ENCODE peak calls at places on chromosomes 5 and 9, in five cellular contexts. N is spleen, G is GM10248, E is body of pancreas, B is lower leg skin. K is an unnamed sample.
A peak's percentile ranks its signal among the peaks of the same experiment; 100 is the strongest.

GRCh38 chr9:70083429-70083828 is 39.8 kb downstream of the MAMDC2 start:
- DNase-seq in N (no peak), G (no peak), E (no peak), B (no peak), K (no peak)

GRCh38 chr9:109579191-109579948 is 81.3 kb upstream of the PTPN3 start:
- DNase-seq in N (no peak), G (no peak), E (no peak), B (no peak), K (no peak)

GRCh38 chr5:124301850-124302249 is 444.6 kb downstream of the ZNF608 start:
- DNase-seq in N (no peak), G (no peak), E (no peak), B (no peak), K (no peak)

GRCh38 chr5:107808671-107809137 is 138.0 kb upstream of the EFNA5 start:
- DNase-seq in N (no peak), G (no peak), E (peak; percentile 43), B (no peak), K (no peak)

GRCh38 chr9:75893096-75893495 is 2.6 kb downstream of the PCSK5 start:
- DNase-seq in N (no peak), G (no peak), E (no peak), B (no peak), K (no peak)

GRCh38 chr9:116144038-116144437 is 9.6 kb upstream of the PAPPA start:
- DNase-seq in N (no peak), G (no peak), E (no peak), B (no peak), K (no peak)

GRCh38 chr9:23821400-23822181 is 4.4 kb downstream of the ELAVL2 start:
- DNase-seq in N (no peak), G (no peak), E (peak; percentile 21), B (no peak), K (no peak)

GRCh38 chr5:9313751-9314150 is 232.1 kb downstream of the SEMA5A start:
- DNase-seq in N (no peak), G (no peak), E (no peak), B (no peak), K (no peak)

GRCh38 chr9:134592018-134592818 is 49.4 kb upstream of the COL5A1 start:
- DNase-seq in N (no peak), G (no peak), E (no peak), B (no peak), K (no peak)

GRCh38 chr9:10614201-10614870 is 1.5 kb upstream of the PTPRD start:
- DNase-seq in N (no peak), G (no peak), E (no peak), B (no peak), K (no peak)

GRCh38 chr9:16501098-16501663 is 369.3 kb downstream of the BNC2 start:
- DNase-seq in N (no peak), G (no peak), E (no peak), B (no peak), K (no peak)

GRCh38 chr9:112193562-112194288 is 18.6 kb upstream of the SUSD1 start:
- DNase-seq in N (no peak), G (no peak), E (no peak), B (no peak), K (no peak)

GRCh38 chr5:178640331-178641045 is 13.6 kb upstream of the CLK4 start:
- DNase-seq in N (no peak), G (no peak), E (no peak), B (no peak), K (no peak)

GRCh38 chr9:124022201-124023121 is 10.9 kb downstream of the LHX2 start:
- DNase-seq in N (peak; percentile 32), G (no peak), E (no peak), B (no peak), K (no peak)

GRCh38 chr5:58891072-58891970 is 308.4 kb downstream of the RAB3C start:
- DNase-seq in N (no peak), G (peak; percentile 59), E (peak; percentile 78), B (peak; percentile 69), K (peak; percentile 56)

GRCh38 chr5:109016300-109016699 is 268.6 kb downstream of the FER start:
- DNase-seq in N (no peak), G (no peak), E (no peak), B (no peak), K (no peak)

GRCh38 chr5:67971223-67971830 is 244.2 kb upstream of the PIK3R1 start:
- DNase-seq in N (no peak), G (no peak), E (no peak), B (peak; percentile 35), K (no peak)

GRCh38 chr9:98231770-98232478 is 23.5 kb downstream of the TBC1D2 start:
- DNase-seq in N (no peak), G (no peak), E (no peak), B (no peak), K (no peak)

GRCh38 chr5:170880084-170880483 is 18.3 kb downstream of the RANBP17 start:
- DNase-seq in N (no peak), G (no peak), E (no peak), B (no peak), K (no peak)

GRCh38 chr9:115133649-115134048 is 15.7 kb upstream of the TNC start:
- DNase-seq in N (no peak), G (no peak), E (no peak), B (no peak), K (no peak)

GRCh38 chr9:96126321-96126881 is 175.6 kb downstream of the HSD17B3 start:
- DNase-seq in N (no peak), G (no peak), E (no peak), B (no peak), K (no peak)

GRCh38 chr5:1510151-1510561 is 13.6 kb downstream of the LPCAT1 start:
- DNase-seq in N (peak; percentile 31), G (no peak), E (no peak), B (no peak), K (peak; percentile 58)

GRCh38 chr9:137138058-137138697 is 776 bp upstream of the GRIN1 start:
- DNase-seq in N (no peak), G (no peak), E (no peak), B (no peak), K (peak; percentile 90)

GRCh38 chr5:33764786-33765185 is 127.0 kb downstream of the ADAMTS12 start:
- DNase-seq in N (no peak), G (no peak), E (no peak), B (no peak), K (no peak)

GRCh38 chr5:88883059-88883565 is at the start of gene MEF2C:
- DNase-seq in N (peak; percentile 91), G (peak; percentile 61), E (peak; percentile 63), B (peak; percentile 74), K (peak; percentile 70)

GRCh38 chr9:69637801-69638200 is 34.4 kb downstream of the APBA1 start:
- DNase-seq in N (no peak), G (no peak), E (no peak), B (no peak), K (no peak)

GRCh38 chr9:105835721-105836120 is 141.4 kb downstream of the TMEM38B start:
- DNase-seq in N (peak; percentile 73), G (no peak), E (peak; percentile 9), B (no peak), K (no peak)

DNA sequence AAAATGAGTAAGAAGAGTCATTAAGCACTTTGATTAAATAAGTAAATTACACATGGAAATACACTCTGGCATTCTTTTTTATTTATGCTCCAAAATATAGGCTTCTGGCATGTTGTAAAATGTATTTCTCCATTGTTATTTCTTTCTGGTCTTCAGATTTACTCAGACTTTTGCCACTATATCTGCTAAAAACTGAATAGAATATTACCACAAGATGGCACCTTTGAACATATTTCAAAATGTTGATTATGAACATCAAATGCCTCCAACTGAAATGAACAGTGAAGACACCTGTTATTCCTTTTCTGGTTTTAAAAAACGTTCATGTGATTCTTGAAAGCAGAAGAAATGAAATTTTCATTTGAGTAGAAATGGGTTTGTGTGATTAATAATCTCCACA is 23.6 kb downstream of the TYRP1 start:
- DNase-seq in N (no peak), G (no peak), E (no peak), B (no peak), K (no peak)
- TF ChIP-seq CTCF in N (no peak), G (no peak), E (no peak), B (no peak), K (peak; percentile 39)

DNA sequence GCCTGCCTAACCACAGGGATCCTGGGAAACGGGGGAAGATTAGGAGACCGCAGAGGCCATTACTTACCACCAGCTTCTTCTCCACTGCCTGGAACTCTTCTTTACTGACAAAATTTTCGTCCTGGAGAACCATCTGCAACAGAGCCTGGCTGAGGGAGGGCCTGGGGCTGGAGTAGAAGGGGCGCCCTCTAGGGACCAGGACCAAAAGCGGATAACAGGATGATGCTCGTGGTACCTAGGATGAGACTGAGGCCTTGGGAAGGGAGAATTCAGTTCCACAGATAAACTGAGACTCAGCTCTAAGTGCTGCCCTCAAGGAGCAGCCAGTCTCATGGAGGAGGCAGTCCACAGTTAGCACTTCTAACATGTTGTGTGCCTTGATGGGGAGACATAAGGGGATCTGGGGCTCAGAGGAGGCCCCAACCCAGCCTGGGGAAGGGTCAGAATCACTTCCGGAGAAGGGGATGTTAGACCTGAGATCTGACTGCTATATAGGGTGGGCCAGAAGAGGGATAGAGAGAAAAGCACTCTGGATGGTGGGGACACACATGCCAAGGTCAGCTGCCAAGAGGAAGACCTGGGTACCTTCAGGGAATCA is 1.2 kb downstream of the SPATA24 start:
- DNase-seq in N (no peak), G (no peak), E (no peak), B (no peak), K (no peak)
- TF ChIP-seq CTCF in N (no peak), G (peak; percentile 60), E (no peak), B (no peak), K (no peak)

GRCh38 chr5:174818430-174818829 is 94.0 kb downstream of the MSX2 start:
- DNase-seq in N (no peak), G (no peak), E (no peak), B (no peak), K (no peak)

GRCh38 chr5:174811438-174811837 is 87.1 kb downstream of the MSX2 start:
- DNase-seq in N (no peak), G (no peak), E (no peak), B (no peak), K (no peak)

GRCh38 chr5:174817610-174818009 is 93.2 kb downstream of the MSX2 start:
- DNase-seq in N (no peak), G (no peak), E (no peak), B (no peak), K (no peak)

DNA sequence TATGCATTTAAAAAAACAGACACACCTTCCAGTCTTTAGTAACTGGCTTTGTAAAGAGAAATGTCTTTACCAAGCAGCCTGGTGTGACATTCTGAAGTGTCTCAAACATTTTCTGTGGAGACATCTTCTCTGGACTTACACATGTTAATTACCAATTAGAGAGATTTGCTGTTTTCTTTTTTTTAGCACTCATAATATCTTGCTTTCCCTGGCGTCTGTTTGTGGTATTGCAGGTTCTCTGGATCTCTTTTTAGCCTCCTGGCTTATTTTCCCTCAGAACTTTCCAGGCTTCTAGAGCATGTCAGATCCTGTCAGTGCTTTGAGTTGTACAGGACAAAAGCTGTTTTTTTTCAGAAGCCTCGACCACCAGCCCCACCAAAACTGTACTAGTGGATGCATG is 92.5 kb downstream of the MSX2 start:
- DNase-seq in N (no peak), G (no peak), E (no peak), B (no peak), K (no peak)
- TF ChIP-seq CTCF in N (no peak), G (no peak), E (no peak), B (no peak), K (peak; percentile 20)

DNA sequence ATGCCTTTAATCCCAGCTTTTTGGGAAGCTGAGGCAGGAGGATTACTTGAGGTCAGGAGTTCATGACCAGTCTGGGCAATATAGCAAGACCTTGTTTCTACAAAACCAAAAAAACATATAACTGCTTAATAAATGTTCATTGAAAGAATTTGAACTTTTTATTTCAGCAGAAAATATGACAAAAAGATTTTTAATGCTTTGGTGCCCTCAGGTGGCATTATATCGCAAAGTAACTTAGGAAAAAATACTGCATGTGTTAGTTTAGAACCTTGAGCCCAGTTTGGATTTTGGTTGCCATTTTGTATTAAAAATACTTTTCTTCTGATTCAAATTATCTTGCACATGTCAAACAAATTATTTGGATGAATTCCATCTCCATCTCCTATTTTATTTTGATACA is 103.2 kb downstream of the GPBP1 start:
- DNase-seq in N (no peak), G (no peak), E (no peak), B (no peak), K (no peak)
- TF ChIP-seq CTCF in N (no peak), G (no peak), E (no peak), B (no peak), K (no peak)